ENCODE peak calls at places on chromosomes 12 and 14, in seven cellular contexts. C is HepG2, U is suprapubic skin, T is breast epithelium, L is endothelial cell of umbilical vein, O is K562, J is GM12891. X is an unnamed sample.

GRCh38 chr12:58583541-58583940 is 336.8 kb downstream of the LRIG3 start:
- DNase-seq in C (no peak), U (no peak), T (no peak), L (no peak), O (no peak), J (no peak), X (no peak)

GRCh38 chr14:36585100-36585499 is 2.7 kb upstream of the NKX2-8 start:
- DNase-seq in C (peak; percentile 50), U (no peak), T (no peak), L (no peak), O (no peak), J (no peak), X (no peak)

GRCh38 chr12:11171953-11172675 is 1.1 kb downstream of the SMIM10L1 start:
- DNase-seq in C (peak; percentile 6), U (no peak), T (no peak), L (no peak), O (peak; percentile 5), J (no peak), X (no peak)

GRCh38 chr14:91968280-91968679 is 20.8 kb upstream of the FBLN5 start:
- DNase-seq in C (no peak), U (no peak), T (no peak), L (no peak), O (no peak), J (no peak), X (no peak)

GRCh38 chr12:108730337-108731104 is 797 bp downstream of the CORO1C start:
- DNase-seq in C (peak; percentile 54), U (peak; percentile 89), T (peak; percentile 62), L (peak; percentile 79), O (peak; percentile 59), J (peak; percentile 30), X (peak; percentile 41)

GRCh38 chr12:64608901-64609542 is 1.3 kb upstream of the RASSF3 start:
- DNase-seq in C (peak; percentile 58), U (no peak), T (no peak), L (peak; percentile 80), O (peak; percentile 70), J (peak; percentile 45), X (peak; percentile 41)

GRCh38 chr12:132640936-132641335 is 22.4 kb downstream of the P2RX2 start:
- DNase-seq in C (no peak), U (no peak), T (no peak), L (no peak), O (no peak), J (no peak), X (no peak)

GRCh38 chr14:97443412-97443811 is 646.2 kb downstream of the VRK1 start:
- DNase-seq in C (no peak), U (no peak), T (no peak), L (no peak), O (no peak), J (no peak), X (no peak)

GRCh38 chr14:52552063-52552988 is at the start of the genes GPR137C and TXNDC16:
- DNase-seq in C (peak; percentile 99), U (peak; percentile 100), T (peak; percentile 100), L (peak; percentile 100), O (peak; percentile 96), J (peak; percentile 91), X (peak; percentile 84)
- TF ChIP-seq POLR2A in C (peak; percentile 94), U (no peak), T (peak; percentile 71), L (no peak), O (peak; percentile 79), J (peak; percentile 85), X (peak; percentile 93)

GRCh38 chr12:57404966-57405640 is 25.7 kb downstream of the R3HDM2 start:
- DNase-seq in C (no peak), U (no peak), T (no peak), L (no peak), O (no peak), J (no peak), X (no peak)

GRCh38 chr12:57397441-57397840 is 33.4 kb downstream of the R3HDM2 start:
- DNase-seq in C (no peak), U (no peak), T (no peak), L (no peak), O (no peak), J (no peak), X (no peak)

DNA sequence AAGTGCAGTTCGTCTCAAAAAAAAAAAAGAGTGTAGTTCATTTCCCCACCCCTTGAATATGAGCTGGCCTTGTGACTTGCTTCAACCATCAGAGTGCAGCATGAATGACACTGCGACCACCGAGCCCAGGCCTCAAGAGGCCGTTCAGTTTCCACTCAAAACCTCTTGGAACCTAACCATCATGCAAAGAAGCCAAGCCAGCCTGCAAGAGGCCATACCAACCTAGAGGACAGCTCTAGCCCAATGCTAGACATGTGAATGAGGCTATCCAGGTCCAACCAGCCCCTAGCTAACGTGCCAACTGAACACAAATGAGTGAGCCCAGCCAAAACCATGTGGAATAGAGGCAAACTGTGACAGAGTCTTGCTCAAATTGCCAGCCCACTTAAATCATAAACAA is 29.7 kb downstream of the R3HDM2 start:
- DNase-seq in C (no peak), U (no peak), T (no peak), L (no peak), O (no peak), J (no peak), X (no peak)
- TF ChIP-seq POLR2AphosphoS5 in C (no peak), U (no peak), T (no peak), L (no peak), O (no peak), J (no peak), X (no peak)

GRCh38 chr12:27015730-27016076 is 1.5 kb upstream of the TM7SF3 start:
- DNase-seq in C (no peak), U (no peak), T (no peak), L (peak; percentile 60), O (peak; percentile 13), J (no peak), X (no peak)

GRCh38 chr12:27013606-27014084 is 539 bp downstream of the TM7SF3 start:
- DNase-seq in C (no peak), U (peak; percentile 76), T (no peak), L (peak; percentile 55), O (peak; percentile 25), J (peak; percentile 6), X (no peak)

GRCh38 chr12:27012982-27013255 is 1.3 kb downstream of the TM7SF3 start:
- DNase-seq in C (no peak), U (no peak), T (no peak), L (no peak), O (no peak), J (no peak), X (no peak)

GRCh38 chr12:27014859-27015729 is 910 bp upstream of the TM7SF3 start:
- DNase-seq in C (no peak), U (no peak), T (no peak), L (no peak), O (peak; percentile 10), J (no peak), X (no peak)

GRCh38 chr12:27014085-27014858 is at the start of gene TM7SF3:
- DNase-seq in C (peak; percentile 83), U (peak; percentile 95), T (peak; percentile 91), L (peak; percentile 83), O (peak; percentile 91), J (peak; percentile 86), X (peak; percentile 88)
- TF ChIP-seq POLR2A in C (peak; percentile 79), U (no peak), T (no peak), L (peak; percentile 55), O (peak; percentile 22), J (peak; percentile 78), X (peak; percentile 75)

GRCh38 chr12:27865421-27865820 is 85.4 kb upstream of the MANSC4 start:
- DNase-seq in C (no peak), U (no peak), T (no peak), L (no peak), O (peak; percentile 1), J (no peak), X (no peak)

GRCh38 chr12:27866382-27867101 is 86.5 kb upstream of the MANSC4 start:
- DNase-seq in C (no peak), U (no peak), T (no peak), L (no peak), O (peak; percentile 1), J (no peak), X (no peak)

GRCh38 chr12:27864521-27864920 is 84.5 kb upstream of the MANSC4 start:
- DNase-seq in C (no peak), U (no peak), T (no peak), L (peak; percentile 34), O (no peak), J (no peak), X (no peak)

GRCh38 chr12:27859648-27860047 is 79.6 kb upstream of the MANSC4 start:
- DNase-seq in C (no peak), U (no peak), T (no peak), L (no peak), O (peak; percentile 36), J (no peak), X (no peak)

DNA sequence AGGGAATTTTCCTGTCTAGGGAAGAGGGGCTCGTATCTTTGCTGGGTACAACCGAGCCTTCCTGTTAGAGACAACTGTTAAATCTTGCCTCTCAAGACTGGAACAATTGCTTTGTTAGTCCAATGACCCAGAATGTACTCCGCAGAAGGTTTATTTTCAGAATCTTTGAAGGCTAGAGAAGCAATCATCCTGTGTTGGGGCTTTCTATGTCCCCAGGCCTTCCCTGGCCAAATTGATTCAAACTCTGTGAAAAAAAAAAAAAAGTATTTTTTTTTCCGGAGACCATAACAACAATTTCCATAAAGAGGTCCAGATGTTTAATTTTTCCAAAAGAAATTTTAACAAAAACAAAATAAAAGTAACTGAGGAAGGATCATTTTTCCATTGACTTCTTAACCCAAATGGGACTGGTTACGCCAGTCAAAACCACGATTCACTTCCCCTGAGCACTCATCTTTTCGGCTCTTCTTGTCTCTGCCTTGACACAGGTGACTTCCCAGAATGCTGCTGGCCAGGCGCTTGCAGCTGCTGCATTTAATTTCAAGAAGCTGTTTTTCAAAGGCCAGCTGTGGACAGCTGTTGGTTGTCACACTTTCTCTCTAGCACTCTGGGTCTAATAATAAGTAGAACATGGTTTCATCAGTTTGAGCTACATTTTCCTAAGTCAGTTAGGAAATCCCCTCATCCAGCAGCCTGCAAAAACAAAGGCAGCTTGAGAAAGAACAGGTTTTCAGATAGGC is 81.6 kb upstream of the MANSC4 start:
- DNase-seq in C (no peak), U (no peak), T (no peak), L (no peak), O (peak; percentile 1), J (no peak), X (no peak)
- TF ChIP-seq POLR2AphosphoS5 in C (no peak), U (no peak), T (no peak), L (no peak), O (no peak), J (no peak), X (no peak)

GRCh38 chr12:109998904-109999648 is at the start of gene ANKRD13A:
- DNase-seq in C (peak; percentile 87), U (peak; percentile 95), T (peak; percentile 87), L (peak; percentile 92), O (peak; percentile 94), J (peak; percentile 71), X (peak; percentile 66)
- TF ChIP-seq POLR2A in C (peak; percentile 77), U (no peak), T (no peak), L (peak; percentile 86), O (peak; percentile 60), J (peak; percentile 93), X (peak; percentile 98)

X was measured in GM12892.